ENCODE peak calls at places on chromosomes 11 and 22, in five cellular contexts. G, C, D, P and W are unnamed samples.
A peak's percentile ranks its signal among the peaks of the same experiment; 100 is the strongest.

GRCh38 chr22:25666308-25666707 is 75.7 kb upstream of the MYO18B start:
- ATAC-seq in G (peak; percentile 84), C (peak; percentile 94), D (no peak), P (no peak), W (no peak)

GRCh38 chr11:64835616-64836447 is 8.6 kb downstream of the CDC42BPG start:
- ATAC-seq in G (no peak), C (peak; percentile 3), D (no peak), P (no peak), W (peak; percentile 4)

GRCh38 chr11:50155508-50155907 is 122.8 kb downstream of the OR4C45 start:
- ATAC-seq in G (no peak), C (no peak), D (no peak), P (no peak), W (no peak)

GRCh38 chr11:89491141-89491690 is at the start of gene NOX4:
- ATAC-seq in G (peak; percentile 93), C (no peak), D (no peak), P (no peak), W (peak; percentile 49)

GRCh38 chr11:75082601-75083216 is 14.0 kb downstream of the OR2AT4 start:
- ATAC-seq in G (no peak), C (no peak), D (no peak), P (no peak), W (no peak)

GRCh38 chr22:23053912-23054530 is 16.3 kb upstream of the GNAZ start:
- ATAC-seq in G (no peak), C (no peak), D (no peak), P (no peak), W (no peak)

GRCh38 chr11:8830641-8831040 is 80.3 kb upstream of the AKIP1 start:
- ATAC-seq in G (no peak), C (no peak), D (no peak), P (no peak), W (no peak)

GRCh38 chr11:45593992-45594391 is 71.4 kb downstream of the CHST1 start:
- ATAC-seq in G (no peak), C (no peak), D (no peak), P (no peak), W (no peak)

GRCh38 chr22:44443641-44444235 is 54.3 kb downstream of the RTL6 start:
- ATAC-seq in G (no peak), C (no peak), D (no peak), P (no peak), W (no peak)

GRCh38 chr11:57474017-57474750 is 13.9 kb downstream of the RTN4RL2 start:
- ATAC-seq in G (no peak), C (no peak), D (peak; percentile 44), P (peak; percentile 48), W (no peak)

GRCh38 chr22:22171357-22172218 is 73.0 kb upstream of the VPREB1 start:
- ATAC-seq in G (no peak), C (peak; percentile 40), D (no peak), P (no peak), W (no peak)

GRCh38 chr11:31819533-31820437 is 8.7 kb upstream of the PAX6 start:
- ATAC-seq in G (no peak), C (no peak), D (no peak), P (no peak), W (no peak)

GRCh38 chr11:134126197-134126822 is 57.4 kb downstream of the JAM3 start:
- ATAC-seq in G (no peak), C (no peak), D (no peak), P (peak; percentile 55), W (peak; percentile 60)

GRCh38 chr11:7967826-7968225 is 2.6 kb upstream of the NLRP10 start:
- ATAC-seq in G (no peak), C (no peak), D (no peak), P (no peak), W (no peak)

GRCh38 chr11:113237261-113237660 is 77.1 kb upstream of the TTC12 start:
- ATAC-seq in G (no peak), C (no peak), D (no peak), P (no peak), W (no peak)

GRCh38 chr11:113839842-113840241 is 35.5 kb downstream of the USP28 start:
- ATAC-seq in G (no peak), C (no peak), D (peak; percentile 99), P (peak; percentile 19), W (peak; percentile 25)

GRCh38 chr11:26992031-26992541 is 1.8 kb upstream of the FIBIN start:
- ATAC-seq in G (peak; percentile 83), C (no peak), D (no peak), P (no peak), W (peak; percentile 81)

GRCh38 chr11:22681281-22681812 is 14.9 kb downstream of the GAS2 start:
- ATAC-seq in G (no peak), C (no peak), D (no peak), P (no peak), W (no peak)

GRCh38 chr22:22449819-22450218 is 58.7 kb downstream of the ZNF280B start:
- ATAC-seq in G (no peak), C (no peak), D (peak; percentile 41), P (no peak), W (no peak)

GRCh38 chr11:68035266-68035876 is 3.5 kb upstream of the TCIRG1 start:
- ATAC-seq in G (no peak), C (no peak), D (no peak), P (no peak), W (no peak)

GRCh38 chr22:46571642-46572250 is 34.3 kb upstream of the CELSR1 start:
- ATAC-seq in G (no peak), C (no peak), D (no peak), P (no peak), W (no peak)

GRCh38 chr22:37627545-37627944 is 11.9 kb upstream of the SH3BP1 start:
- ATAC-seq in G (no peak), C (peak; percentile 27), D (peak; percentile 68), P (peak; percentile 50), W (no peak)

GRCh38 chr11:69992943-69993694 is 85.0 kb upstream of the ANO1 start:
- ATAC-seq in G (no peak), C (peak; percentile 91), D (no peak), P (no peak), W (no peak)

GRCh38 chr11:113695207-113695606 is 10.9 kb downstream of the TMPRSS5 start:
- ATAC-seq in G (no peak), C (no peak), D (no peak), P (no peak), W (no peak)

GRCh38 chr11:73359930-73360742 is 16.1 kb upstream of the RELT start:
- ATAC-seq in G (peak; percentile 7), C (no peak), D (no peak), P (no peak), W (no peak)

GRCh38 chr11:7672276-7672959 is 882 bp downstream of the CYB5R2 start:
- ATAC-seq in G (peak; percentile 6), C (no peak), D (peak; percentile 3), P (peak; percentile 4), W (no peak)

GRCh38 chr11:101600948-101601347 is 17.1 kb upstream of the TRPC6 start:
- ATAC-seq in G (no peak), C (no peak), D (no peak), P (no peak), W (no peak)

GRCh38 chr22:25156736-25157135 is 42.9 kb upstream of the CRYBB3 start:
- ATAC-seq in G (no peak), C (no peak), D (no peak), P (no peak), W (no peak)

GRCh38 chr11:68036717-68037239 is 2.0 kb upstream of the TCIRG1 start:
- ATAC-seq in G (no peak), C (no peak), D (peak; percentile 19), P (peak; percentile 10), W (no peak)

GRCh38 chr11:16933756-16934603 is 80.2 kb downstream of the PLEKHA7 start:
- ATAC-seq in G (peak; percentile 76), C (no peak), D (no peak), P (no peak), W (no peak)

GRCh38 chr11:117204283-117205080 is 5.3 kb downstream of the TAGLN start:
- ATAC-seq in G (no peak), C (no peak), D (no peak), P (no peak), W (no peak)

GRCh38 chr22:36362819-36363377 is 24.9 kb downstream of the MYH9 start:
- ATAC-seq in G (no peak), C (peak; percentile 23), D (no peak), P (peak; percentile 50), W (peak; percentile 62)

GRCh38 chr11:73292481-73292880 is 15.6 kb upstream of the ARHGEF17 start:
- ATAC-seq in G (no peak), C (no peak), D (no peak), P (no peak), W (no peak)

GRCh38 chr11:120893431-120894206 is 130.3 kb upstream of the TBCEL start:
- ATAC-seq in G (no peak), C (no peak), D (no peak), P (no peak), W (peak; percentile 25)